ENCODE peak calls at places on chromosomes 4 and X, in eight cellular contexts. S, O, X, E, G, T, C and I are unnamed samples.

GRCh38 chr4:184316821-184317220 is 99.1 kb upstream of the ENPP6 start:
- DNase-seq in C (no peak), G (no peak), T (no peak), E (no peak), S (no peak), X (no peak), O (no peak), I (no peak)

GRCh38 chrX:133402042-133402453 is 13.2 kb downstream of the GPC4 start:
- DNase-seq in S (no peak), T (no peak), E (peak), G (no peak), O (no peak), C (no peak), X (peak), I (no peak)

GRCh38 chr4:105632599-105632998 is 75.9 kb downstream of the INTS12 start:
- DNase-seq in X (no peak), T (no peak), C (no peak), O (no peak), E (no peak), S (no peak), G (no peak), I (no peak)

GRCh38 chrX:46757052-46757451 is 1.9 kb downstream of the SLC9A7 start:
- DNase-seq in O (no peak), C (no peak), E (no peak), X (no peak), T (no peak), S (no peak), G (no peak), I (no peak)

GRCh38 chr4:186149872-186150271 is 41.5 kb upstream of the CYP4V2 start:
- DNase-seq in E (peak), O (no peak), G (no peak), X (peak), S (no peak), T (peak), C (peak), I (no peak)

GRCh38 chrX:41559662-41560061 is 112.5 kb downstream of the NYX start:
- DNase-seq in C (peak), O (no peak), G (no peak), S (peak), E (peak), T (no peak), X (peak), I (no peak)

GRCh38 chr4:145179201-145179860 is 1.1 kb downstream of the OTUD4 start:
- DNase-seq in C (peak), T (peak), O (no peak), G (peak), X (peak), E (peak), S (peak), I (peak)

GRCh38 chr4:149961876-149962597 is 116.2 kb upstream of the DCLK2 start:
- DNase-seq in X (peak), G (no peak), T (no peak), S (peak), E (peak), C (peak), O (no peak), I (no peak)

GRCh38 chr4:48290146-48290772 is 20.6 kb upstream of the TEC start:
- DNase-seq in X (peak), O (peak), G (no peak), T (no peak), E (peak), C (peak), S (peak), I (no peak)

GRCh38 chr4:102825261-102826071 is 1.9 kb downstream of the UBE2D3 start:
- DNase-seq in X (peak), E (peak), O (peak), G (peak), T (peak), C (peak), S (peak), I (no peak)

GRCh38 chr4:183140911-183141320 is 41.9 kb downstream of the WWC2 start:
- DNase-seq in E (peak), T (no peak), O (no peak), S (peak), G (no peak), C (no peak), X (peak), I (no peak)

GRCh38 chrX:25198253-25198652 is 182.5 kb upstream of the ARX start:
- DNase-seq in S (no peak), E (no peak), C (no peak), X (no peak), T (no peak), O (no peak), G (no peak), I (no peak)

GRCh38 chr4:65845169-65845568 is 174.9 kb upstream of the EPHA5 start:
- DNase-seq in C (no peak), G (no peak), T (no peak), O (peak), X (no peak), E (no peak), S (no peak), I (no peak)

GRCh38 chr4:89797117-89797516 is 39.8 kb downstream of the SNCA start:
- DNase-seq in E (peak), O (no peak), S (peak), X (no peak), C (no peak), T (no peak), G (no peak), I (no peak)

GRCh38 chr4:24368801-24369200 is 215.6 kb downstream of the DHX15 start:
- DNase-seq in E (no peak), O (no peak), G (no peak), S (no peak), T (no peak), C (no peak), X (no peak), I (no peak)

GRCh38 chr4:21517460-21517859 is 431.1 kb downstream of the KCNIP4 start:
- DNase-seq in T (no peak), S (no peak), E (no peak), G (no peak), C (no peak), O (peak), X (no peak), I (no peak)

GRCh38 chrX:139862208-139862607 is 70.6 kb downstream of the ATP11C start:
- DNase-seq in O (no peak), T (no peak), X (no peak), C (no peak), G (no peak), E (no peak), S (no peak), I (no peak)

GRCh38 chrX:25023908-25024307 is 8.1 kb upstream of the ARX start:
- DNase-seq in X (no peak), S (no peak), C (no peak), G (no peak), T (no peak), O (no peak), E (no peak), I (no peak)

GRCh38 chr4:150679018-150679766 is 97.2 kb downstream of the MAB21L2 start:
- DNase-seq in S (no peak), E (no peak), C (no peak), G (no peak), X (no peak), O (no peak), T (no peak), I (no peak)

GRCh38 chr4:25919676-25920075 is 5.7 kb downstream of the SMIM20 start:
- DNase-seq in C (peak), G (no peak), X (no peak), O (no peak), S (no peak), T (no peak), E (no peak), I (no peak)

GRCh38 chr4:112747035-112747434 is 110.1 kb downstream of the LARP7 start:
- DNase-seq in X (no peak), C (no peak), T (no peak), E (no peak), G (no peak), O (no peak), S (peak), I (no peak)

GRCh38 chr4:145155268-145155870 is 25.0 kb downstream of the OTUD4 start:
- DNase-seq in C (no peak), G (no peak), O (no peak), X (no peak), T (no peak), E (no peak), S (no peak), I (no peak)

GRCh38 chrX:39890807-39891206 is 207.0 kb downstream of the BCOR start:
- DNase-seq in G (no peak), T (no peak), E (no peak), O (no peak), C (no peak), X (no peak), S (no peak), I (no peak)

GRCh38 chrX:73127700-73128241 is 48.5 kb upstream of the PABPC1L2A start:
- DNase-seq in G (no peak), S (no peak), X (peak), C (peak), T (no peak), O (peak), E (no peak), I (no peak)

GRCh38 chrX:110420771-110421498 is 62.3 kb downstream of the RTL9 start:
- DNase-seq in G (no peak), E (no peak), T (no peak), O (no peak), S (peak), C (no peak), X (peak), I (no peak)

GRCh38 chr4:138035781-138036258 is 206.3 kb downstream of the SLC7A11 start:
- DNase-seq in G (no peak), X (peak), T (no peak), S (peak), E (peak), C (peak), O (peak), I (no peak)

GRCh38 chr4:148182230-148182928 is 259.8 kb downstream of the NR3C2 start:
- DNase-seq in T (no peak), G (no peak), E (no peak), C (no peak), X (no peak), S (no peak), O (no peak), I (no peak)

GRCh38 chr4:7892212-7893019 is 47.2 kb downstream of the AFAP1 start:
- DNase-seq in C (no peak), E (peak), S (peak), X (peak), G (no peak), O (no peak), T (no peak), I (no peak)

GRCh38 chrX:31061091-31061490 is 10.8 kb downstream of the FTHL17 start:
- DNase-seq in X (no peak), C (no peak), O (no peak), S (no peak), E (no peak), T (no peak), G (no peak), I (no peak)

GRCh38 chr4:2270341-2271165 is 8.6 kb upstream of the MXD4 start:
- DNase-seq in C (no peak), T (no peak), E (no peak), G (no peak), X (no peak), S (no peak), O (no peak), I (no peak)

GRCh38 chrX:72498782-72499181 is 73.9 kb downstream of the HDAC8 start:
- DNase-seq in C (no peak), T (no peak), E (no peak), O (no peak), G (no peak), X (no peak), S (no peak), I (no peak)

GRCh38 chr4:91127891-91128290 is 1000.7 kb downstream of the CCSER1 start:
- DNase-seq in T (no peak), X (no peak), S (no peak), E (no peak), C (no peak), G (no peak), O (no peak), I (no peak)

GRCh38 chrX:152960115-152960514 is 33.8 kb downstream of the PNMA5 start:
- DNase-seq in O (no peak), G (no peak), E (no peak), S (no peak), X (no peak), C (no peak), T (no peak), I (no peak)